ENCODE peak calls at places on chromosomes 5 and 9, in five cellular contexts. B is PC-3, X is heart left ventricle, P is testis, I is MM.1S. C is an unnamed sample. For H3K9me3, the result is how much of the 10 kb centered on the place peaks cover.

GRCh38 chr9:12878342-12878978 is 103.6 kb downstream of the LURAP1L start:
- DNase-seq in B (peak), X (no peak), P (no peak), I (no peak), C (no peak)

GRCh38 chr9:14989811-14990210 is 79.6 kb upstream of the FREM1 start:
- DNase-seq in B (peak), X (no peak), P (no peak), I (no peak), C (no peak)

GRCh38 chr5:34571380-34572041 is 84.6 kb upstream of the RAI14 start:
- DNase-seq in B (no peak), X (no peak), P (no peak), I (no peak), C (no peak)

GRCh38 chr9:124328285-124328684 is 70.5 kb downstream of the NEK6 start:
- DNase-seq in B (no peak), X (no peak), P (no peak), I (no peak), C (no peak)

GRCh38 chr5:116517557-116517956 is 57.1 kb downstream of the SEMA6A start:
- DNase-seq in B (no peak), X (no peak), P (no peak), I (no peak), C (no peak)

GRCh38 chr5:10106806-10107205 is 142.9 kb downstream of the ATPSCKMT start:
- DNase-seq in B (no peak), X (no peak), P (no peak), I (no peak), C (peak)

GRCh38 chr9:110066929-110067716 is 140.8 kb downstream of the C9orf152 start:
- DNase-seq in B (no peak), X (no peak), P (no peak), I (no peak), C (peak)

GRCh38 chr9:99406939-99407338 is 184.9 kb downstream of the SEC61B start:
- DNase-seq in B (no peak), X (peak), P (no peak), I (no peak), C (no peak)

GRCh38 chr9:108565651-108566378 is 290.0 kb downstream of the ACTL7B start:
- DNase-seq in B (peak), X (peak), P (peak), I (peak), C (peak)

GRCh38 chr9:121593066-121593465 is 58.4 kb upstream of the DAB2IP start:
- DNase-seq in B (no peak), X (no peak), P (no peak), I (no peak), C (no peak)

GRCh38 chr9:99400184-99400731 is 178.2 kb downstream of the SEC61B start:
- DNase-seq in B (no peak), X (peak), P (no peak), I (no peak), C (no peak)

GRCh38 chr5:95892784-95893354 is 68.8 kb downstream of the ELL2 start:
- DNase-seq in B (peak), X (no peak), P (peak), I (peak), C (no peak)

GRCh38 chr5:171808951-171809350 is 23.3 kb downstream of the SMIM23 start:
- DNase-seq in B (no peak), X (no peak), P (no peak), I (no peak), C (no peak)

GRCh38 chr5:168706655-168707069 is 127.5 kb upstream of the PANK3 start:
- DNase-seq in B (peak), X (no peak), P (peak), I (peak), C (peak)

GRCh38 chr5:36301858-36302603 is at the start of gene RANBP3L:
- DNase-seq in B (peak), X (no peak), P (peak), I (peak), C (peak)

GRCh38 chr5:109250080-109250479 is 159.7 kb downstream of the PJA2 start:
- DNase-seq in B (no peak), X (no peak), P (no peak), I (no peak), C (no peak)

GRCh38 chr9:133448487-133448972 is 11.2 kb upstream of the CACFD1 start:
- DNase-seq in B (no peak), X (no peak), P (no peak), I (no peak), C (no peak)

GRCh38 chr5:61974680-61975079 is 331.3 kb upstream of the KIF2A start:
- DNase-seq in B (no peak), X (no peak), P (no peak), I (peak), C (no peak)

GRCh38 chr9:130174025-130174424 is 1.8 kb downstream of the NCS1 start:
- DNase-seq in B (no peak), X (no peak), P (no peak), I (no peak), C (no peak)

GRCh38 chr5:72346396-72346795 is 26.2 kb downstream of the PTCD2 start:
- DNase-seq in B (no peak), X (no peak), P (no peak), I (no peak), C (no peak)

GRCh38 chr5:146426853-146427618 is 20.1 kb upstream of the TCERG1 start:
- DNase-seq in B (peak), X (no peak), P (no peak), I (peak), C (peak)

GRCh38 chr5:74538206-74538661 is 102.3 kb downstream of the ENC1 start:
- DNase-seq in B (no peak), X (peak), P (peak), I (no peak), C (no peak)

GRCh38 chr9:75988663-75989062 is 98.2 kb downstream of the PCSK5 start:
- DNase-seq in B (no peak), X (no peak), P (no peak), I (no peak), C (no peak)

DNA sequence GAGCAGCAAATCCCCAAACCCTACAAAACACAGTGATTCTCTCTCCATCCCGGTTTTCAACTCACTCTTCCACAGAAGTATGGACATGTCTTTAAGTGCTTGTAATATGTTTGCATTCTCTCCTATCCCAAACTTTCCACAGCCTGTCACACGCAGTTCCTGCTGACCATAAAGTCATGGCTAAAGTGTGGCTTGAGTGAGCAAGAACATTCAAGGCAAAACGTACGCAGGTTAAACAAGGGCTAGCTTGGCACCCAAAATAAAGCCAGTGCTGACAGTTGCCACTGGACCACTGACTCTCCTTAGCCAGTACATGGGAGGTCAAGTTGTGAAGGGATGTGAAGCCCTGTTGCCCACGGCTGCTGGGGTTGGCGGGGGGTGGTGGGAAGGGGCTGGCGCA is 211.1 kb upstream of the IRX1 start:
- DNase-seq in B (no peak), X (no peak), P (no peak), I (no peak), C (no peak)
- H3K9me3 ChIP-seq in B (under half), X (under half), P (under half), I (under half), C (under half)

GRCh38 chr5:157267766-157268480 is 2.0 kb downstream of the CYFIP2 start:
- DNase-seq in B (peak), X (no peak), P (no peak), I (no peak), C (no peak)

GRCh38 chr5:157266286-157267007 is 524 bp downstream of the CYFIP2 start:
- DNase-seq in B (peak), X (no peak), P (no peak), I (peak), C (no peak)

GRCh38 chr5:157269165-157269671 is 3.3 kb downstream of the CYFIP2 start:
- DNase-seq in B (no peak), X (no peak), P (no peak), I (no peak), C (no peak)

GRCh38 chr5:157265714-157266285 is at the start of gene CYFIP2:
- DNase-seq in B (peak), X (peak), P (peak), I (peak), C (peak)

GRCh38 chr5:157267025-157267424 is 1.1 kb downstream of the CYFIP2 start:
- DNase-seq in B (peak), X (no peak), P (no peak), I (no peak), C (no peak)
- H3K4me3 ChIP-seq in B (peak), X (peak), P (no peak), I (peak), C (peak)

DNA sequence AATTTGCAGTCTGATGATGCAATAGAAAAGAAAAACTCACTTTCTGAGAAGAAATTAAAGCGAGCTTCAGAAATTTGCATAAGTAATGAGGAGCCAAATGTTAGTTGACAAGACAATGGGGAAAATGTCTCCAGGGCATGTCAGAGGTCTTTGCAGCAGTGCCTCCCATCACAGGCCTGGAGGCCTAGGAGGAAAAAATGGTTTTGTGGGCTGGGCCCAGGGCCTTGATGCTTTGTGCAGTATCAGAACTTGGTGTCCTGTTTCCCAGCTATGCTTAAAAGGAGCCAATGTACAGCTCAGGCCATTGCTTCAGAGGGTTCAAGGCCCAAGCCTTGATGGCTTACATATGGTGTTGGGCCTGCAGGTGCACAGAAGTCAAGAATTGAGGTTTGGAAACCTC is 298.4 kb downstream of the SMARCA2 start:
- DNase-seq in B (no peak), X (no peak), P (no peak), I (no peak), C (no peak)
- H3K9me3 ChIP-seq in B (under half), X (half or more), P (under half), I (under half), C (under half)

DNA sequence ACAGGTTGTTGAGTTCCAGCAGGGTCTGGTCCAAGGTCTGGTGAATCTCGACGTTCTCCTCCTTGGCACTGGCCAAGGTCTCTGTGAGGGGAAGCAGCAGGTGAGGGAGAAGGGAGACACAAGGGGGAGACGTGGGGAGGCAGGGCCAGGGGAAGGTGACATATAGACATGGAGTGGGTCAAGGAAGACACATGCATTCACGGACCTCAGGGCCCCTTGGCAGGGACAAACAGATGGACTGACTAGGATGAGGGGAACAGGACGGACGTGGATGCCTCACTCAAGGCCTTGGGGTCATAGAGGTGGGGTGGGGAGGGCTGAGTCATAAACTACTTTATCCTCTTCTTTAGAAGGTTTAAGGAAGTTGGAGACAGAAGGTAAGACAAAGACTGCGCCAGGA is 7.6 kb downstream of the TPM2 start:
- DNase-seq in B (no peak), X (no peak), P (no peak), I (no peak), C (peak)
- H3K4me3 ChIP-seq in B (no peak), X (no peak), P (no peak), I (no peak), C (no peak)

GRCh38 chr5:26432393-26432792 is 606.0 kb downstream of the CDH9 start:
- DNase-seq in B (no peak), X (no peak), P (no peak), I (no peak), C (no peak)
- H3K9me3 ChIP-seq in B (under half), X (under half), P (under half), I (under half), C (under half)

GRCh38 chr9:136309101-136309801 is 5.4 kb upstream of the CCDC187 start:
- DNase-seq in B (no peak), X (no peak), P (no peak), I (no peak), C (no peak)

GRCh38 chr9:136309806-136310220 is 5.9 kb upstream of the CCDC187 start:
- DNase-seq in B (no peak), X (no peak), P (no peak), I (no peak), C (no peak)

GRCh38 chr9:136306691-136307208 is 2.9 kb upstream of the CCDC187 start:
- DNase-seq in B (no peak), X (no peak), P (no peak), I (no peak), C (peak)

GRCh38 chr9:136307215-136307750 is 3.4 kb upstream of the CCDC187 start:
- DNase-seq in B (no peak), X (no peak), P (no peak), I (no peak), C (no peak)

DNA sequence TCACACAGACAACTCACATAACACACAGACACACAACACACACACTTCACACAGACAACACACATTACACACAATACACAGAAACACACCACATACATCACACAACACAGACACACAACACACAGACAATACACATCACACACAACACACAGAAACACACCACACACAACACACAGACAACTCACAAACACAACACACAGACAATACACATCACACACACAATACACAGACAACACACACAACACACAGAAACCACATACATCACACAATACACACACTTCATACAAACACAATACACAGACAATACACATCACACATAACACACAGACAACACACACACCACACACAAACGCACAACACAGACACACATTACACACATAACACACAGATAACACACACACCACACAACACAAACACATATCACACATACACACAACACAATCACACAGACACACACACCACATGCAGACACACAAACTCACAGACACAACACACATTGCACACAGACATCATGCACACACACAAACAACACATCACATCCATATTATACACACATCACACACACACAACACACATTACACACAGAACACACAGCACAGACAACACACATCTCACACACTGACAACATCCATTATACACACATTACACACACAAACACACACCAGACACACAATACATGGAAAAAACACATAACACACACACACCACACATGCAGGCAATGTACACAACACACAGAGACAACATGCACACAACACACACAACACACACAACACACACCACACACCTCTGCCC is 4.6 kb upstream of the CCDC187 start:
- DNase-seq in B (no peak), X (no peak), P (no peak), I (no peak), C (no peak)
- H3K4me3 ChIP-seq in B (no peak), X (no peak), P (no peak), I (no peak), C (no peak)

DNA sequence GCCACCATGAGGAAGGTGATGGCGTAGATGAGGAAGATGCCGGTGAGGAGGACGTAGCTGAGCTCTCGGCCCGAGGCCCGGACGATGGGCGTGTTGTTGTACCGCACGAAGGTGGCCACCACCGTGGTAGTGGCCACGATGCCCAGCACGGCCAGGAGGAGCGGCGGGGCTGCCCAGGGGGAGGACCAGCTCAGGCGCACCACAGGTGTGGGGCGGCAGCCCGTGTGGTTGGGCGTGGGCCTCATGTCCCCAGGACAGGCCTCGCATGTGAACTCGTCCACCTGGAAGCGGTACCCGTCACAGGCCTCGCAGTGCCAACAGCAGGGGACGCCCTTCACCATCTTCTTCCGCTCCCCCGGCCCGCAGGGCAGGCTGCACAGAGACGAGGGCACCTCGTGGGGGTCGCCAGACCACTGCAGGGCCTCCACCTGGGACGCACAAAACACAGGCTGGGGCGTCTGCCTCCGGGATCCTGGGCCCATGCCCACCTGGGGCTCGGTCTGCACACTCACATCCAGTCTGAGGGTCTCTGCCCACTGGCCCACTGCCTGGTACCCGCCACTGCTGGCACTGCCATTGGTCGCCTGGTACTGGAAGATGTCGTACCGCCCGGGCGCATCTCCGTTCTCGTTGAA is 8.7 kb downstream of the GRM6 start:
- DNase-seq in B (no peak), X (no peak), P (no peak), I (no peak), C (no peak)
- H3K9me3 ChIP-seq in B (under half), X (half or more), P (under half), I (under half), C (under half)

GRCh38 chr5:137218896-137219295 is 280.2 kb downstream of the SPOCK1 start:
- DNase-seq in B (peak), X (no peak), P (no peak), I (no peak), C (no peak)

GRCh38 chr5:137218471-137218870 is 280.7 kb downstream of the SPOCK1 start:
- DNase-seq in B (peak), X (no peak), P (no peak), I (no peak), C (peak)

GRCh38 chr5:137217599-137218200 is 281.4 kb downstream of the SPOCK1 start:
- DNase-seq in B (peak), X (no peak), P (no peak), I (no peak), C (peak)

GRCh38 chr5:137215780-137216179 is 283.3 kb downstream of the SPOCK1 start:
- DNase-seq in B (no peak), X (no peak), P (no peak), I (no peak), C (no peak)

GRCh38 chr5:137216976-137217598 is 282.0 kb downstream of the SPOCK1 start:
- DNase-seq in B (no peak), X (no peak), P (no peak), I (no peak), C (no peak)
- H3K4me3 ChIP-seq in B (no peak), X (no peak), P (no peak), I (no peak), C (no peak)

C was measured in cardiac muscle cell.